ENCODE peak calls at places on chromosomes 6 and 20, in eight cellular contexts. D is spleen, F is BJ, R is retinal pigment epithelial cell, I is pancreas, U is sigmoid colon, Z is fibroblast of pulmonary artery, T is mammary epithelial cell. O is an unnamed sample.

GRCh38 chr6:145690969-145691368 is 44.4 kb downstream of the EPM2A start:
- DNase-seq in I (no peak), R (no peak), U (no peak), F (no peak), T (no peak), D (no peak), Z (no peak), O (no peak)

GRCh38 chr6:130377371-130377770 is 11.6 kb downstream of the TMEM200A start:
- DNase-seq in R (no peak), T (no peak), Z (no peak), U (no peak), I (no peak), D (no peak), F (no peak), O (no peak)

GRCh38 chr6:31559958-31560696 is 12.0 kb upstream of the LTA start:
- DNase-seq in D (peak), T (peak), U (peak), F (no peak), Z (peak), I (no peak), R (no peak), O (peak)

GRCh38 chr20:56636701-56637100 is 7.6 kb downstream of the TFAP2C start:
- DNase-seq in Z (no peak), I (no peak), T (peak), F (peak), R (no peak), U (no peak), D (no peak), O (peak)

GRCh38 chr20:63577317-63577894 is 3.4 kb upstream of the HELZ2 start:
- DNase-seq in T (no peak), F (no peak), U (peak), D (no peak), I (peak), Z (no peak), R (no peak), O (no peak)

GRCh38 chr6:158703121-158703839 is 53.4 kb downstream of the SYTL3 start:
- DNase-seq in Z (no peak), R (no peak), T (no peak), F (no peak), I (peak), D (peak), U (peak), O (no peak)

GRCh38 chr20:44401770-44402390 is 46.4 kb downstream of the HNF4A start:
- DNase-seq in T (no peak), R (no peak), Z (no peak), I (no peak), F (no peak), U (no peak), D (peak), O (no peak)

GRCh38 chr20:7232796-7233195 is 465.3 kb downstream of the BMP2 start:
- DNase-seq in U (no peak), F (no peak), I (no peak), Z (no peak), D (no peak), T (peak), R (no peak), O (no peak)

GRCh38 chr6:44603044-44603686 is 215.7 kb downstream of the CDC5L start:
- DNase-seq in U (no peak), F (no peak), D (no peak), R (no peak), I (no peak), Z (no peak), T (no peak), O (no peak)

GRCh38 chr20:62347445-62347844 is 19.7 kb downstream of the LAMA5 start:
- DNase-seq in U (no peak), R (no peak), T (no peak), D (no peak), F (no peak), Z (no peak), I (no peak), O (no peak)

GRCh38 chr6:11202513-11203305 is 29.8 kb downstream of the NEDD9 start:
- DNase-seq in F (no peak), U (no peak), Z (no peak), D (no peak), T (no peak), I (no peak), R (no peak), O (peak)
- TF ChIP-seq CTCF in F (no peak), U (no peak), Z (no peak), D (no peak), T (no peak), I (no peak), R (no peak), O (no peak)

DNA sequence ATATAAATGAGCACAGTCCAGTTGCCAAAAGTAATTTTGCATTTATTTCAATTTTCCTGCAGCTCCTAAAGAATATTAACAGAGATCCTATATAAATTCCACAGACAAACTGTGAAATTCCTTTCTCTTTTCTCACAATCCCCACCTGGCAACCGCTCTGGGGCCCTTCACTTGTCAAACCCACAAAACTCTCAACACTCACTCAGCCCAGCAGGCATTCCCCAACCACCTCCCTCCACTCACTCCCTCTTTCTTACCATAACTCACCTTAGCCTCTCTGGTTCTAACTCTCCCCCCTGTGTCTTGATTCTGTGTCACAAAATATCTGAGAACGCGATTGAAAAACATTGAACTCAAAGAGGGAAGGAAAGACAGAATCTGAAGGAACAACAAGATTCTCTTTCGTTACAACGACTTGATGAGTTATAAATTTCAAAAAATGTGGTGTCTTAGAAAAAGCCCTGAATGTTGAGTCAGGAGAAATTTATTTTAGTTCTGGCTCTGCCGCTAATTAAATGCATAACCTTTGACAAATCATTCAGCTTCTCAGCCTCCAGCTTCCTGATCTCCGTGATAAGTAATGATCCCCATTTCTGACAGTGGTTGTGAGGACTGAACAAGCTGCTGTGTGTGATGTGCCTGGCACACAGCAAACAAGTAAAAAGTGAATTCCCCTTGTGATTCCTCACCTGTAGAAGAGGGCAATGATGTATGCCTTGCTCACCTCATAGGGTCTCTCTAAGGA is 87.9 kb downstream of the UNC5CL start:
- DNase-seq in D (no peak), T (peak), U (no peak), R (no peak), F (peak), I (no peak), Z (no peak), O (peak)
- H3K4me3 ChIP-seq in D (no peak), T (no peak), U (no peak), R (no peak), F (no peak), I (no peak), Z (no peak), O (no peak)

GRCh38 chr20:19886666-19887288 is 128.7 kb downstream of the RIN2 start:
- DNase-seq in U (no peak), R (no peak), D (no peak), I (no peak), F (no peak), Z (peak), T (peak), O (peak)
- TF ChIP-seq CTCF in U (no peak), R (no peak), D (no peak), I (no peak), F (peak), Z (no peak), T (peak), O (peak)

GRCh38 chr20:33558348-33559144 is 68.7 kb downstream of the CBFA2T2 start:
- DNase-seq in T (no peak), I (no peak), R (no peak), F (no peak), D (no peak), Z (no peak), U (no peak), O (no peak)

GRCh38 chr20:33554914-33555420 is 65.1 kb downstream of the CBFA2T2 start:
- DNase-seq in D (no peak), F (peak), U (no peak), T (peak), I (no peak), Z (peak), R (peak), O (peak)

GRCh38 chr20:33552519-33552918 is 62.6 kb downstream of the CBFA2T2 start:
- DNase-seq in U (no peak), F (no peak), R (no peak), Z (no peak), D (no peak), I (no peak), T (no peak), O (no peak)

GRCh38 chr20:33556237-33556636 is 66.3 kb downstream of the CBFA2T2 start:
- DNase-seq in R (no peak), Z (no peak), T (no peak), D (no peak), F (no peak), U (no peak), I (no peak), O (no peak)

DNA sequence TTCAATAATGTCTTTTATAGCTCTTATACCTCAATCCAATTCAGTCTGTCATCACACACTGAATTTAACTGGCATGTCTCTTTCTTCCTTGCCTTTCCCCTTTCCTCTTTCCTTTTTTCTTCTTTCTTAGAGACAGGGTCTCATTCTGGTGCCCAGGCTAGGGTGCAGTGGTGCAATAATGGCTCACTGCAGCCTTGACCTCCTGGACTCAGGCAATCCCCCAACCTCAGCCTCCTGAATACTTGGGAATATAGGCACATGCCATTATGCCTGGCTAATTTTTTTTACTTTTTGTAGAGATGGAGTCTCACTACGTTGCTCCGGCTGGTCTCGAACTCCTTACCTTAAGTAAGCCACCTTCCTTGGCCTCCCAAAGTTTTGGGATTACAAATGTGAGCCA is 65.9 kb downstream of the CBFA2T2 start:
- DNase-seq in Z (no peak), R (no peak), T (no peak), F (no peak), U (no peak), D (no peak), I (no peak), O (no peak)
- H3K4me3 ChIP-seq in Z (no peak), R (no peak), T (no peak), F (no peak), U (no peak), D (no peak), I (no peak), O (no peak)

GRCh38 chr6:13914346-13914745 is 10.4 kb upstream of the RNF182 start:
- DNase-seq in R (no peak), F (no peak), T (no peak), I (no peak), Z (no peak), D (no peak), U (no peak), O (no peak)

GRCh38 chr6:13916230-13916944 is 8.4 kb upstream of the RNF182 start:
- DNase-seq in F (no peak), U (no peak), T (peak), D (no peak), I (no peak), R (peak), Z (peak), O (peak)

GRCh38 chr6:13913226-13914001 is 11.3 kb upstream of the RNF182 start:
- DNase-seq in T (no peak), U (no peak), R (no peak), F (no peak), I (no peak), D (no peak), Z (no peak), O (no peak)

GRCh38 chr6:13917141-13917540 is 7.6 kb upstream of the RNF182 start:
- DNase-seq in Z (no peak), F (no peak), D (no peak), I (no peak), T (no peak), U (no peak), R (no peak), O (peak)

GRCh38 chr6:13915566-13916229 is 9.1 kb upstream of the RNF182 start:
- DNase-seq in Z (no peak), D (no peak), I (no peak), U (no peak), F (no peak), T (no peak), R (no peak), O (no peak)
- TF ChIP-seq CTCF in Z (no peak), D (no peak), I (no peak), U (no peak), F (no peak), T (no peak), R (no peak), O (no peak)